ENCODE peak calls at places on chromosomes 7 and 10, in ten cellular contexts. U, W, X, Z, Y, V, E, D, H and N are unnamed samples.

GRCh38 chr10:78349165-78349516 is 315.5 kb downstream of the RPS24 start:
- DNase-seq in W (no peak), U (no peak), D (no peak), Z (no peak), X (no peak), Y (no peak), V (no peak), E (peak; percentile 11), H (peak; percentile 91), N (no peak)

GRCh38 chr7:107865956-107866775 is 24.8 kb upstream of the DLD start:
- DNase-seq in E (no peak), U (no peak), D (no peak), H (no peak), Z (no peak), Y (peak; percentile 21), W (no peak), X (no peak), V (no peak), N (no peak)

GRCh38 chr7:37366445-37366844 is 82.2 kb downstream of the ELMO1 start:
- DNase-seq in E (no peak), Z (no peak), U (no peak), W (no peak), Y (no peak), V (no peak), H (no peak), X (no peak), D (no peak), N (no peak)

GRCh38 chr10:85614566-85614965 is 752.0 kb downstream of the GRID1 start:
- DNase-seq in W (no peak), U (no peak), Y (no peak), X (no peak), H (no peak), V (no peak), E (no peak), Z (no peak), D (no peak), N (no peak)

GRCh38 chr10:90028312-90028711 is 326.9 kb downstream of the KIF20B start:
- DNase-seq in H (no peak), D (no peak), V (no peak), U (no peak), W (no peak), Y (no peak), X (no peak), Z (no peak), E (no peak), N (no peak)

GRCh38 chr7:148563583-148564274 is 26.8 kb upstream of the C7orf33 start:
- DNase-seq in D (no peak), E (no peak), H (no peak), Y (no peak), U (no peak), X (no peak), V (no peak), Z (no peak), W (no peak), N (no peak)

GRCh38 chr7:15561840-15562239 is at the start of gene AGMO:
- DNase-seq in H (peak; percentile 94), Y (peak; percentile 65), V (no peak), E (no peak), X (no peak), D (peak; percentile 24), W (no peak), Z (no peak), U (peak; percentile 65), N (no peak)

GRCh38 chr10:74290703-74291102 is 139.7 kb downstream of the ADK start:
- DNase-seq in D (peak; percentile 34), W (no peak), X (peak; percentile 18), E (no peak), Z (no peak), Y (peak; percentile 68), V (no peak), U (no peak), H (no peak), N (no peak)

GRCh38 chr10:4086041-4086886 is 301.3 kb upstream of the KLF6 start:
- DNase-seq in Y (no peak), W (no peak), Z (no peak), U (no peak), D (no peak), E (no peak), H (no peak), V (no peak), X (no peak), N (no peak)

GRCh38 chr7:140982508-140982907 is 32.2 kb downstream of the MRPS33 start:
- DNase-seq in D (no peak), X (no peak), U (no peak), V (no peak), Z (no peak), W (no peak), H (no peak), Y (no peak), E (no peak), N (no peak)

GRCh38 chr7:83148776-83149175 is 13.9 kb downstream of the PCLO start:
- DNase-seq in Z (no peak), V (no peak), D (no peak), H (no peak), U (no peak), X (no peak), E (no peak), W (no peak), Y (peak; percentile 16), N (no peak)

GRCh38 chr10:112615269-112615668 is 168.3 kb downstream of the VTI1A start:
- DNase-seq in U (no peak), X (no peak), E (no peak), V (no peak), H (no peak), Z (no peak), W (no peak), Y (no peak), D (no peak), N (no peak)

GRCh38 chr10:47260505-47261111 is 39.4 kb upstream of the GDF10 start:
- DNase-seq in X (no peak), Y (no peak), H (no peak), Z (no peak), D (no peak), U (no peak), V (no peak), W (no peak), E (no peak), N (no peak)

GRCh38 chr10:124649209-124649608 is 95.0 kb downstream of the FAM53B start:
- DNase-seq in D (peak; percentile 44), X (no peak), Z (peak; percentile 50), H (no peak), W (no peak), E (no peak), Y (peak; percentile 74), V (no peak), U (no peak), N (no peak)

GRCh38 chr7:125847706-125848105 is 918.1 kb upstream of the POT1 start:
- DNase-seq in W (no peak), U (no peak), E (peak; percentile 45), D (no peak), V (no peak), X (no peak), H (no peak), Z (no peak), Y (no peak), N (no peak)

GRCh38 chr7:87993269-87993668 is 59.2 kb downstream of the ADAM22 start:
- DNase-seq in E (no peak), Z (no peak), W (no peak), D (no peak), H (no peak), X (no peak), U (no peak), Y (no peak), V (no peak), N (no peak)

GRCh38 chr10:10873289-10873688 is 144.4 kb upstream of the CELF2 start:
- DNase-seq in E (no peak), Z (no peak), U (no peak), D (no peak), V (no peak), X (no peak), Y (peak; percentile 19), H (no peak), W (no peak), N (no peak)

GRCh38 chr10:44858988-44859387 is 52.1 kb upstream of the TMEM72 start:
- DNase-seq in V (no peak), W (no peak), Z (no peak), D (no peak), U (no peak), X (no peak), H (peak; percentile 3), E (peak; percentile 3), Y (peak; percentile 13), N (no peak)

GRCh38 chr10:92490387-92490786 is 83.5 kb downstream of the IDE start:
- DNase-seq in Y (no peak), X (no peak), Z (no peak), E (no peak), U (no peak), V (no peak), D (no peak), W (no peak), H (no peak), N (no peak)

GRCh38 chr7:11130012-11130411 is 156.3 kb downstream of the PHF14 start:
- DNase-seq in U (no peak), Z (no peak), V (no peak), H (no peak), W (no peak), D (no peak), E (no peak), X (peak; percentile 25), Y (peak; percentile 54), N (peak; percentile 78)

GRCh38 chr10:132462463-132463332 is 65.7 kb downstream of the PWWP2B start:
- DNase-seq in U (no peak), W (no peak), D (no peak), V (no peak), E (no peak), Y (no peak), X (no peak), H (no peak), Z (no peak), N (no peak)